ENCODE peak calls at places on chromosomes 6 and 20, in five cellular contexts. One of them, this sample, is unnamed.
A peak's percentile ranks its signal among the peaks of the same experiment; 100 is the strongest.

GRCh38 chr6:30600576-30600975 is 16.5 kb downstream of the PPP1R10 start:
- DNase-seq in NCI-H1092 treated with DMSO at 0.1 percent for 48 hours: no peak
- DNase-seq in nucleus accumbens: no peak
- DNase-seq in Karpas-422: no peak
- DNase-seq in T-helper 2 cell: no peak
- DNase-seq in this sample: no peak

GRCh38 chr6:137725949-137726348 is 141.1 kb upstream of the TNFAIP3 start:
- DNase-seq in Karpas-422: no peak
- DNase-seq in T-helper 2 cell: no peak
- DNase-seq in nucleus accumbens: no peak
- DNase-seq in NCI-H1092 treated with DMSO at 0.1 percent for 48 hours: no peak
- DNase-seq in this sample: no peak

GRCh38 chr6:170480045-170480714 is 72.9 kb downstream of the PSMB1 start:
- DNase-seq in nucleus accumbens: no peak
- DNase-seq in T-helper 2 cell: no peak
- DNase-seq in Karpas-422: no peak
- DNase-seq in NCI-H1092 treated with DMSO at 0.1 percent for 48 hours: peak; percentile 93
- DNase-seq in this sample: peak; percentile 41

GRCh38 chr6:117328005-117328389 is 62.6 kb downstream of the VGLL2 start:
- DNase-seq in Karpas-422: no peak
- DNase-seq in NCI-H1092 treated with DMSO at 0.1 percent for 48 hours: no peak
- DNase-seq in nucleus accumbens: no peak
- DNase-seq in T-helper 2 cell: no peak
- DNase-seq in this sample: no peak

GRCh38 chr20:2387580-2387979 is 6.9 kb downstream of the TGM6 start:
- DNase-seq in nucleus accumbens: no peak
- DNase-seq in Karpas-422: no peak
- DNase-seq in T-helper 2 cell: no peak
- DNase-seq in NCI-H1092 treated with DMSO at 0.1 percent for 48 hours: no peak
- DNase-seq in this sample: no peak

GRCh38 chr6:159790947-159791598 is 806 bp downstream of the MRPL18 start:
- DNase-seq in nucleus accumbens: no peak
- DNase-seq in NCI-H1092 treated with DMSO at 0.1 percent for 48 hours: peak; percentile 41
- DNase-seq in Karpas-422: peak; percentile 66
- DNase-seq in T-helper 2 cell: peak; percentile 10
- DNase-seq in this sample: peak; percentile 7

GRCh38 chr20:61965606-61966491 is 99.8 kb downstream of the TAF4 start:
- DNase-seq in T-helper 2 cell: no peak
- DNase-seq in NCI-H1092 treated with DMSO at 0.1 percent for 48 hours: no peak
- DNase-seq in Karpas-422: no peak
- DNase-seq in nucleus accumbens: no peak
- DNase-seq in this sample: no peak

GRCh38 chr6:52532457-52532856 is 44.4 kb downstream of the TRAM2 start:
- DNase-seq in Karpas-422: no peak
- DNase-seq in NCI-H1092 treated with DMSO at 0.1 percent for 48 hours: no peak
- DNase-seq in T-helper 2 cell: no peak
- DNase-seq in nucleus accumbens: no peak
- DNase-seq in this sample: no peak

GRCh38 chr6:150261997-150262396 is 106.8 kb upstream of the IYD start:
- DNase-seq in T-helper 2 cell: no peak
- DNase-seq in NCI-H1092 treated with DMSO at 0.1 percent for 48 hours: no peak
- DNase-seq in Karpas-422: no peak
- DNase-seq in nucleus accumbens: no peak
- DNase-seq in this sample: no peak

GRCh38 chr6:121157913-121158312 is 176.4 kb downstream of the TBC1D32 start:
- DNase-seq in NCI-H1092 treated with DMSO at 0.1 percent for 48 hours: no peak
- DNase-seq in nucleus accumbens: no peak
- DNase-seq in Karpas-422: no peak
- DNase-seq in T-helper 2 cell: no peak
- DNase-seq in this sample: no peak

GRCh38 chr6:47413752-47414516 is 63.7 kb upstream of the CD2AP start:
- DNase-seq in T-helper 2 cell: peak; percentile 33
- DNase-seq in nucleus accumbens: no peak
- DNase-seq in Karpas-422: peak; percentile 84
- DNase-seq in NCI-H1092 treated with DMSO at 0.1 percent for 48 hours: peak; percentile 55
- DNase-seq in this sample: peak; percentile 82

GRCh38 chr20:30922129-30922528 is 335.3 kb upstream of the DEFB115 start:
- DNase-seq in NCI-H1092 treated with DMSO at 0.1 percent for 48 hours: no peak
- DNase-seq in T-helper 2 cell: no peak
- DNase-seq in nucleus accumbens: no peak
- DNase-seq in Karpas-422: no peak
- DNase-seq in this sample: no peak

GRCh38 chr6:7881765-7882500 is 28.7 kb downstream of the TXNDC5 start:
- DNase-seq in nucleus accumbens: no peak
- DNase-seq in T-helper 2 cell: no peak
- DNase-seq in Karpas-422: no peak
- DNase-seq in NCI-H1092 treated with DMSO at 0.1 percent for 48 hours: no peak
- DNase-seq in this sample: no peak

GRCh38 chr20:7859371-7859802 is 80.9 kb downstream of the HAO1 start:
- DNase-seq in NCI-H1092 treated with DMSO at 0.1 percent for 48 hours: peak; percentile 48
- DNase-seq in nucleus accumbens: no peak
- DNase-seq in Karpas-422: peak; percentile 75
- DNase-seq in T-helper 2 cell: no peak
- DNase-seq in this sample: peak; percentile 31

GRCh38 chr6:99801805-99802204 is 192.2 kb downstream of the MCHR2 start:
- DNase-seq in Karpas-422: no peak
- DNase-seq in nucleus accumbens: no peak
- DNase-seq in NCI-H1092 treated with DMSO at 0.1 percent for 48 hours: no peak
- DNase-seq in T-helper 2 cell: no peak
- DNase-seq in this sample: no peak

GRCh38 chr6:28004350-28005123 is 47.5 kb downstream of the OR2B6 start:
- DNase-seq in NCI-H1092 treated with DMSO at 0.1 percent for 48 hours: no peak
- DNase-seq in T-helper 2 cell: no peak
- DNase-seq in Karpas-422: no peak
- DNase-seq in nucleus accumbens: no peak
- DNase-seq in this sample: no peak

GRCh38 chr6:2505624-2506023 is 245.1 kb downstream of the MYLK4 start:
- DNase-seq in Karpas-422: peak; percentile 75
- DNase-seq in nucleus accumbens: no peak
- DNase-seq in T-helper 2 cell: no peak
- DNase-seq in NCI-H1092 treated with DMSO at 0.1 percent for 48 hours: no peak
- DNase-seq in this sample: no peak

GRCh38 chr6:106247293-106247692 is 78.3 kb downstream of the ATG5 start:
- DNase-seq in nucleus accumbens: no peak
- DNase-seq in NCI-H1092 treated with DMSO at 0.1 percent for 48 hours: no peak
- DNase-seq in T-helper 2 cell: no peak
- DNase-seq in Karpas-422: no peak
- DNase-seq in this sample: no peak

GRCh38 chr6:12113190-12113578 is 101.1 kb downstream of the HIVEP1 start:
- DNase-seq in Karpas-422: no peak
- DNase-seq in nucleus accumbens: no peak
- DNase-seq in T-helper 2 cell: no peak
- DNase-seq in NCI-H1092 treated with DMSO at 0.1 percent for 48 hours: no peak
- DNase-seq in this sample: no peak

GRCh38 chr20:48626226-48626937 is 201.4 kb downstream of the PREX1 start:
- DNase-seq in nucleus accumbens: no peak
- DNase-seq in NCI-H1092 treated with DMSO at 0.1 percent for 48 hours: no peak
- DNase-seq in T-helper 2 cell: no peak
- DNase-seq in Karpas-422: no peak
- DNase-seq in this sample: no peak

GRCh38 chr20:7712661-7713060 is 227.6 kb downstream of the HAO1 start:
- DNase-seq in nucleus accumbens: no peak
- DNase-seq in NCI-H1092 treated with DMSO at 0.1 percent for 48 hours: no peak
- DNase-seq in T-helper 2 cell: no peak
- DNase-seq in Karpas-422: no peak
- DNase-seq in this sample: no peak

GRCh38 chr20:45892049-45892816 is 1.1 kb downstream of the CTSA start:
- DNase-seq in nucleus accumbens: no peak
- DNase-seq in NCI-H1092 treated with DMSO at 0.1 percent for 48 hours: no peak
- DNase-seq in T-helper 2 cell: no peak
- DNase-seq in Karpas-422: no peak
- DNase-seq in this sample: peak; percentile 35

GRCh38 chr6:2960935-2961334 is 10.4 kb downstream of the SERPINB6 start:
- DNase-seq in Karpas-422: no peak
- DNase-seq in NCI-H1092 treated with DMSO at 0.1 percent for 48 hours: no peak
- DNase-seq in T-helper 2 cell: no peak
- DNase-seq in nucleus accumbens: no peak
- DNase-seq in this sample: no peak

GRCh38 chr6:32664827-32665362 is 1.6 kb downstream of the HLA-DQB1 start:
- DNase-seq in T-helper 2 cell: no peak
- DNase-seq in NCI-H1092 treated with DMSO at 0.1 percent for 48 hours: no peak
- DNase-seq in Karpas-422: peak; percentile 58
- DNase-seq in nucleus accumbens: no peak
- DNase-seq in this sample: no peak